ENCODE peak calls at places on chromosomes 12 and 14, in nine cellular contexts. S is GM23248, J is adipocyte, T is IMR-90, B is NT2/D1, Q is K562, C is H9, D is colonic mucosa, Z is mammary epithelial cell. R is an unnamed sample.

GRCh38 chr14:44803239-44803905 is 158.4 kb downstream of the KLHL28 start:
- DNase-seq in S (peak), J (peak), T (peak), B (peak), Q (peak), C (no peak), D (no peak), Z (peak), R (peak)

GRCh38 chr14:64196668-64197411 is 97.3 kb downstream of the ESR2 start:
- DNase-seq in S (peak), J (peak), T (peak), B (peak), Q (peak), C (peak), D (no peak), Z (no peak), R (no peak)

GRCh38 chr12:69935651-69936100 is 110.6 kb downstream of the MYRFL start:
- DNase-seq in S (peak), J (no peak), T (no peak), B (no peak), Q (peak), C (no peak), D (no peak), Z (no peak), R (no peak)

GRCh38 chr14:100552524-100553125 is 34.6 kb downstream of the BEGAIN start:
- DNase-seq in S (no peak), J (no peak), T (no peak), B (no peak), Q (no peak), C (no peak), D (no peak), Z (no peak), R (no peak)

GRCh38 chr14:99511421-99512109 is 30.4 kb downstream of the CCNK start:
- DNase-seq in S (peak), J (peak), T (peak), B (no peak), Q (no peak), C (no peak), D (peak), Z (no peak), R (no peak)

GRCh38 chr14:32584079-32584478 is 255.0 kb downstream of the AKAP6 start:
- DNase-seq in S (no peak), J (no peak), T (no peak), B (no peak), Q (no peak), C (no peak), D (no peak), Z (peak), R (no peak)

GRCh38 chr14:28308727-28309126 is 457.9 kb upstream of the FOXG1 start:
- DNase-seq in S (no peak), J (peak), T (no peak), B (no peak), Q (no peak), C (no peak), D (no peak), Z (peak), R (no peak)

GRCh38 chr12:67650528-67651379 is 2.2 kb downstream of the DYRK2 start:
- DNase-seq in S (peak), J (peak), T (no peak), B (no peak), Q (no peak), C (no peak), D (peak), Z (no peak), R (no peak)

GRCh38 chr12:32947203-32947795 is 50.7 kb upstream of the PKP2 start:
- DNase-seq in S (no peak), J (no peak), T (no peak), B (peak), Q (peak), C (no peak), D (no peak), Z (peak), R (peak)

GRCh38 chr12:72234871-72235270 is 37.3 kb upstream of the TRHDE start:
- DNase-seq in S (peak), J (no peak), T (peak), B (no peak), Q (no peak), C (no peak), D (no peak), Z (no peak), R (no peak)

GRCh38 chr12:69906411-69907216 is 81.6 kb downstream of the MYRFL start:
- DNase-seq in S (no peak), J (no peak), T (no peak), B (no peak), Q (no peak), C (no peak), D (no peak), Z (no peak), R (no peak)

GRCh38 chr12:67671419-67671818 is 22.9 kb downstream of the DYRK2 start:
- DNase-seq in S (peak), J (no peak), T (peak), B (no peak), Q (no peak), C (no peak), D (no peak), Z (no peak), R (no peak)

GRCh38 chr12:63068857-63069442 is 82.1 kb downstream of the AVPR1A start:
- DNase-seq in S (peak), J (peak), T (peak), B (peak), Q (peak), C (no peak), D (no peak), Z (peak), R (peak)

GRCh38 chr14:74240794-74241610 is 1.8 kb downstream of the VSX2 start:
- DNase-seq in S (peak), J (peak), T (no peak), B (no peak), Q (no peak), C (peak), D (no peak), Z (no peak), R (no peak)

GRCh38 chr14:69039287-69039628 is 60.2 kb upstream of the ACTN1 start:
- DNase-seq in S (peak), J (peak), T (peak), B (no peak), Q (no peak), C (no peak), D (no peak), Z (peak), R (no peak)

GRCh38 chr14:56846970-56847928 is 37.0 kb upstream of the OTX2 start:
- DNase-seq in S (no peak), J (no peak), T (no peak), B (peak), Q (no peak), C (peak), D (no peak), Z (no peak), R (no peak)

GRCh38 chr14:95313707-95314106 is 6.0 kb downstream of the CLMN start:
- DNase-seq in S (peak), J (peak), T (peak), B (no peak), Q (no peak), C (no peak), D (peak), Z (peak), R (no peak)

GRCh38 chr12:30067156-30067555 is 283.4 kb upstream of the TMTC1 start:
- DNase-seq in S (peak), J (peak), T (peak), B (no peak), Q (no peak), C (no peak), D (no peak), Z (no peak), R (no peak)

GRCh38 chr12:388547-389137 is 478 bp downstream of the KDM5A start:
- DNase-seq in S (peak), J (peak), T (peak), B (peak), Q (peak), C (no peak), D (peak), Z (peak), R (no peak)

GRCh38 chr12:49264466-49264872 is 413 bp upstream of the TUBA1C start:
- DNase-seq in S (peak), J (peak), T (no peak), B (no peak), Q (no peak), C (no peak), D (no peak), Z (no peak), R (no peak)

GRCh38 chr12:121917950-121918678 is at the start of gene CFAP251:
- DNase-seq in S (peak), J (no peak), T (peak), B (peak), Q (no peak), C (peak), D (peak), Z (no peak), R (peak)
- H3K9ac ChIP-seq in S (no peak), J (no peak), T (peak), B (no peak), Q (no peak), C (no peak), D (peak), Z (no peak), R (peak)

DNA sequence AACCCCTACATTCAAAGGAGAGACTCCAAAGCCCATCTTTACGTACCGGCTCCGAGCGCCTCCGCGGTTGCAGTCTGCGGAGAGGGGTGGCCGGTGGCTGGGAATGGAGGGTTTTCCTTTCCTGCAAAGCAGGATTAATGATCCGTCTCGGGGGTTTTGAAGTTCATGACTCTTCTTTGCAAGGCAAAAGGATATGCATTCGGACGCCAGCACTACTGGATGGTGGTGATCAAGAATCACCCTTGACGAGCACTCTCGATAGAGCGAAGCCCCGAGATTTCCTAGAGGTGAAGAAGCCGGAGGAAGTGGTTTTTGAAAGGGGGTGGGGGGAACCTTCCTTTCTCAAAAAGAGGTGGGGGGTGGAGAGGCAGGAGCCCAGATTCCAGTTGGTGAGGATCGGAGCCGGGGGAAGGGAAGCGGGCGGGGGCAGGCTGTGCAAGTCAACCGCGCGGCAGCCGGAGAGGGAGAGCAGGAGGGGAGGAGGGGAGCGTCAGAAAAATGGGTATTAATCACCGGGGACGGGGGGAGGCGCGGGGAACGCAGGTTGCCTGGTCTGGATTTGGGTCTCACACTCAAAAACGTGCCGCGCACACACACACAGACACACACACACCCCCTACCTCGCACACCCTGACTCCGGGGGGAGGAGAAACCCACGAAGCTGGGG is at the start of gene GRIN2B:
- DNase-seq in S (no peak), J (no peak), T (no peak), B (peak), Q (no peak), C (peak), D (no peak), Z (no peak), R (no peak)
- H3K9ac ChIP-seq in S (no peak), J (peak), T (no peak), B (peak), Q (no peak), C (no peak), D (peak), Z (no peak), R (no peak)

GRCh38 chr12:2035421-2036080 is 17.2 kb upstream of the CACNA1C start:
- DNase-seq in S (no peak), J (no peak), T (no peak), B (no peak), Q (no peak), C (no peak), D (no peak), Z (no peak), R (no peak)
- H3K9ac ChIP-seq in S (no peak), J (peak), T (peak), B (peak), Q (no peak), C (no peak), D (peak), Z (no peak), R (no peak)

DNA sequence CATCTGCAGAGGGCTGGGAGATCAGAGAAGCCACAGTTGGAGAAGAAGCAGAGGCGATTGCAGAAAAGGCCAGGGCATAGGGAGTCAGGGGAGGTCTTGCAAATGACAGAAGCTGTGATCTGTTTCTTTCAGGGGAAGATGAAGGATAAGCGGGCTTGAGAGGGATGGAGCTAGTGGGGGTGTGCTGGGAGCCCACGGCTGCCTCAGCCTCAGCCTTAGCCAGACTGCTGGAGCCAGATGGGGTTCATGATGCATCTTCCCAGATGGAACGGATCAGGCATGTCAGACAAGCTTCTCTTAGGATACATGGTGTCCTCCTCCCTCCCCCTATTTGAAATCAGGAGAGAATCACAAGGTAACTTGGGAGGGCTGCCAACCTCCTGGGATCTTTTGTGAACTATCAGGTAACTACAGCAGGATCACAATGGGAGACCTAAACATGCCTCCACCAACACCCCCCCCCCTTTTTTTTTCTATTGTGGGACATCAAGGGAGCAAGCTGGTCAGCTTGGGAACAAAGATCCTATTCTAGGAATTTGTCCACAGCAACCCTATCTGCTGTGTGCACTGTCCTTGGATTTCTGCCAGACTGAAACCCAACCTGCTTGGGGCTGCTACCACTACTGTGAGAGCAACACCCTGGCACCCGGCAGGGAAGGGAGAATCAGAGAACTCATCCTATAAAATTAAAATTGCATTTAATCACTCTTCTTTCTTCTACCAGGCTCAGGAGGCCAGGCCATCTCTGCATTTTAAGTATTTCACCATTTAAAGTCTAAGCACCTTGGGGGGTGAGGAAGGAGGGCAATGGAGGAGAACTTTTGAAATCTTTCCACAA is 10.7 kb upstream of the ATP2A2 start:
- DNase-seq in S (peak), J (peak), T (peak), B (no peak), Q (peak), C (no peak), D (no peak), Z (peak), R (no peak)
- H3K9ac ChIP-seq in S (peak), J (no peak), T (peak), B (peak), Q (peak), C (no peak), D (no peak), Z (no peak), R (peak)

DNA sequence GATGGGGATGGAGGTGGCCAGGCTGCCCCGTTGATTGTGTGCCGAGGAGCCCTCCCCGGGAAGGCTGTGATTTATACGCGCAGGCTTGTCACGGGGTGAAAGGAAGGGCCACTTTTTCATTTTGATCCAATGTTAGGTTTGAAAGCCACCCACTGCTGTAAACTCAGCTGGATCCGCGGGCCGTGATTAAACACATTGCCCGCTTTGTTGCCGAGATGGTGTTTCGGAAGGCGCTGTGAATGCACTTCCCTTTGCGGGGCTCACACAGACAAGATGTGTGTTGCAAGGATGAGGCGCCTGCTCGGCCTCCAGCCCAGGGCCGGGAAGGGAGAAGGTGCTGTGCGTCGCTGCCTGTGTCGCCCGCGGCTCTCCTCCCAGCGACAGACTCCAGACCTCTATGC is 98.9 kb downstream of the TMEM132C start:
- DNase-seq in S (peak), J (peak), T (no peak), B (no peak), Q (no peak), C (peak), D (no peak), Z (no peak), R (no peak)
- H3K9ac ChIP-seq in S (no peak), J (peak), T (no peak), B (no peak), Q (no peak), C (no peak), D (no peak), Z (no peak), R (no peak)

DNA sequence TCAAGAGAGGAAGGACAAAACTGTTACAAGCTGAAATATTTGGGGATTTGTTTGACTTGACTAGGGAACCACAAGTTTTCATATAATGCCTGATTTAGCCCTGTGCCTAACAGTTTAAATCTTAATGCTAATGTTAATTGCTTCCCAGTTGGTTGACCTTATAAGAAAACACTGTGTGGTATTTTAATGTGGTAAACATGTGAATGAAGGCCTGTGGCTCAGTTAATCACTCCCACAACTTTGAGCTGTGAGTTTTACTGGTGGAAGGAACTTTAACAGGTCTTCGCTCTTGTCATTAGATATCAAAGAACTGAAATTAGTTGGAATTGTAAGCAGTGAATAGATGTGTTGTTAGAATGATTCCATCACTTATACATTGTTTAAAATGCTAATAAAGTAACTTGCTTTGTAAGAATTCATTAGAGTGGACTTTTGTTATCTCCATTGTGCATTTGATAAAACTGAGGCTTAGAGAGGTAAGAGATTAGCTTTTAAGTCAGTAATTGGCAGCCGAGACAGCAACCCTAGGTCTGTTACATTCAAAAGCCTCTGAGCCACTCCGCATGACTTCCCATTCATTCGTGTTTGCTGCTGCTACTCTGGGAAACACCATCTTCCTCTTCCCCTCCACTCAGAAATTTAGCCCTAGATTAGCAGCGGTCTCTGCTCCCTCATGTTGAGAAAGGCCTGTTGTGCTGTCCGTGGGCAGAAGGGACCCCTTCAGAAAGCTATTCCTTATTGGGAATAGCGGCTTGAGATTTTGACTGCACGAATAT is 1.0 kb upstream of the TBK1 start:
- DNase-seq in S (peak), J (peak), T (peak), B (no peak), Q (peak), C (no peak), D (peak), Z (peak), R (no peak)
- H3K9ac ChIP-seq in S (peak), J (peak), T (peak), B (peak), Q (peak), C (peak), D (no peak), Z (peak), R (peak)

DNA sequence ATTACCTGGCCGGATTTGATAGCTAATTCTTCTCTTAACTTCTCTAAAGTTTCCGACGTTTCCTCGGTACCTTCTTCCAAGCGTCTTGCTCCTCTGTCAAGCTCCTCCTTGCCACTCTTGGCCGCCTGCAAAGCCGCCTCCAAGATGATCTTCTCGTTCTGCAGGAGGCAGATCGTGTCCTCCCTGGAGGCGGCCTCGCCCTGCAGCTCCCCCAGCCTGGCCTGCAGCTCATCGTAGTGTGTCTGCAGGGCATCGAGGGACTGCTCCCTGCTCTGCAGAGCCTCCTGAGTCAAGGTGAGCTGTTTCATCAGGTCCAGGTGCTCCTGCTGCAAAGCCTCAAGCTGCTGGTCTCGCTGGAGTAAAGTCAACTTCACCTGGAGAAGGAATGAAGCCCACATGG is 32.8 kb downstream of the GOLGA3 start:
- DNase-seq in S (no peak), J (no peak), T (no peak), B (no peak), Q (no peak), C (no peak), D (no peak), Z (no peak), R (no peak)
- H3K9ac ChIP-seq in S (no peak), J (no peak), T (no peak), B (no peak), Q (no peak), C (no peak), D (no peak), Z (no peak), R (no peak)

GRCh38 chr14:96586921-96587822 is 85.0 kb downstream of the PAPOLA start:
- DNase-seq in S (no peak), J (no peak), T (no peak), B (no peak), Q (no peak), C (peak), D (no peak), Z (no peak), R (no peak)

GRCh38 chr14:96584199-96584906 is 82.2 kb downstream of the PAPOLA start:
- DNase-seq in S (peak), J (peak), T (no peak), B (peak), Q (peak), C (peak), D (peak), Z (peak), R (no peak)

GRCh38 chr14:96584907-96585671 is 82.9 kb downstream of the PAPOLA start:
- DNase-seq in S (no peak), J (no peak), T (no peak), B (no peak), Q (no peak), C (no peak), D (no peak), Z (no peak), R (no peak)

GRCh38 chr14:96586056-96586455 is 83.9 kb downstream of the PAPOLA start:
- DNase-seq in S (no peak), J (no peak), T (no peak), B (no peak), Q (no peak), C (peak), D (no peak), Z (no peak), R (no peak)

GRCh38 chr14:96585672-96586013 is 83.5 kb downstream of the PAPOLA start:
- DNase-seq in S (no peak), J (no peak), T (no peak), B (no peak), Q (no peak), C (no peak), D (no peak), Z (no peak), R (no peak)
- H3K9ac ChIP-seq in S (no peak), J (no peak), T (no peak), B (no peak), Q (no peak), C (no peak), D (no peak), Z (no peak), R (peak)

R was measured in SK-N-MC.